ENCODE peak calls at places on chromosomes 4 and X, in eight cellular contexts. A, Q, D, B, K, S, N and C are unnamed samples.

GRCh38 chr4:149999485-150000074 is 78.7 kb upstream of the DCLK2 start:
- DNase-seq in A (no peak), Q (peak), D (peak), B (no peak), K (no peak), S (peak), N (peak), C (no peak)

GRCh38 chr4:73187325-73187724 is 71.3 kb downstream of the ANKRD17 start:
- DNase-seq in A (no peak), Q (no peak), D (no peak), B (no peak), K (no peak), S (no peak), N (peak), C (no peak)

GRCh38 chr4:110988741-110989140 is 365.9 kb upstream of the PITX2 start:
- DNase-seq in A (no peak), Q (no peak), D (no peak), B (no peak), K (no peak), S (no peak), N (no peak), C (no peak)

GRCh38 chrX:38916801-38917200 is 115.5 kb downstream of the MID1IP1 start:
- DNase-seq in A (no peak), Q (no peak), D (no peak), B (no peak), K (no peak), S (no peak), N (no peak), C (no peak)

GRCh38 chr4:4443821-4444220 is 56.9 kb downstream of the NSG1 start:
- DNase-seq in A (no peak), Q (no peak), D (no peak), B (no peak), K (no peak), S (no peak), N (no peak), C (no peak)

GRCh38 chr4:127309360-127310095 is 323.2 kb upstream of the INTU start:
- DNase-seq in A (no peak), Q (no peak), D (no peak), B (no peak), K (no peak), S (no peak), N (no peak), C (no peak)

GRCh38 chr4:105569014-105569850 is 16.8 kb downstream of the ARHGEF38 start:
- DNase-seq in A (no peak), Q (no peak), D (no peak), B (no peak), K (no peak), S (no peak), N (no peak), C (no peak)

GRCh38 chr4:78780093-78780492 is 3.9 kb downstream of the BMP2K start:
- DNase-seq in A (no peak), Q (no peak), D (no peak), B (no peak), K (no peak), S (no peak), N (no peak), C (no peak)

GRCh38 chr4:112910109-112910736 is 139.2 kb upstream of the ANK2 start:
- DNase-seq in A (no peak), Q (no peak), D (no peak), B (no peak), K (no peak), S (no peak), N (no peak), C (no peak)

GRCh38 chrX:44898411-44899221 is 25.6 kb downstream of the KDM6A start:
- DNase-seq in A (no peak), Q (no peak), D (peak), B (no peak), K (no peak), S (peak), N (no peak), C (peak)

GRCh38 chrX:81120270-81120935 is 81.3 kb downstream of the HMGN5 start:
- DNase-seq in A (no peak), Q (no peak), D (no peak), B (no peak), K (no peak), S (peak), N (peak), C (no peak)

GRCh38 chr4:89109841-89110540 is 1.3 kb upstream of the TIGD2 start:
- DNase-seq in A (no peak), Q (no peak), D (no peak), B (no peak), K (no peak), S (no peak), N (no peak), C (no peak)

GRCh38 chr4:61427818-61428495 is 227.8 kb downstream of the ADGRL3 start:
- DNase-seq in A (no peak), Q (no peak), D (no peak), B (no peak), K (no peak), S (no peak), N (no peak), C (no peak)

GRCh38 chrX:126770179-126770578 is 49.4 kb upstream of the PRR32 start:
- DNase-seq in A (no peak), Q (peak), D (peak), B (no peak), K (no peak), S (peak), N (peak), C (no peak)

GRCh38 chr4:159308571-159309340 is 205.9 kb downstream of the RAPGEF2 start:
- DNase-seq in A (no peak), Q (peak), D (no peak), B (no peak), K (no peak), S (no peak), N (no peak), C (no peak)